ENCODE peak calls at places on chromosome 1, in five cellular contexts. B is ecto neural progenitor cell, I is activated T-cell treated with anti-CD3 and anti-CD28 coated beads for 24 hours, X is fibroblast of mammary gland, O is HuH-7.5. N is an unnamed sample.

GRCh38 chr1:53769780-53770179 is 30.8 kb upstream of the GLIS1 start:
- DNase-seq in I (no peak), B (no peak), O (no peak), X (peak), N (no peak)

GRCh38 chr1:41622402-41622801 is 137.9 kb upstream of the EDN2 start:
- DNase-seq in I (no peak), X (no peak), B (peak), O (no peak), N (peak)

GRCh38 chr1:159188375-159188788 is 16.3 kb upstream of the ACKR1 start:
- DNase-seq in X (peak), B (peak), O (no peak), I (no peak), N (peak)

GRCh38 chr1:32142446-32143301 is 34.8 kb downstream of the KPNA6 start:
- DNase-seq in X (peak), B (peak), O (peak), I (no peak), N (peak)

GRCh38 chr1:169119405-169119804 is 12.9 kb downstream of the ATP1B1 start:
- DNase-seq in X (peak), I (no peak), O (no peak), B (no peak), N (no peak)

GRCh38 chr1:43184388-43184787 is 12.3 kb downstream of the CFAP57 start:
- DNase-seq in B (no peak), O (no peak), I (no peak), X (no peak), N (no peak)

GRCh38 chr1:8889103-8889846 is 10.8 kb upstream of the ENO1 start:
- DNase-seq in X (peak), B (no peak), O (peak), I (no peak), N (no peak)

GRCh38 chr1:224542783-224543440 is 73.2 kb upstream of the CNIH3 start:
- DNase-seq in O (no peak), I (peak), B (no peak), X (peak), N (no peak)

N was measured in sigmoid colon.